ENCODE peak calls at places on chromosome 12, in five cellular contexts. One of them, this sample, is unnamed.

GRCh38 chr12:100926669-100927248 is 132.2 kb downstream of the ANO4 start:
- DNase-seq in left ventricle myocardium inferior: no peak
- DNase-seq in lower leg skin: no peak
- DNase-seq in stomach: no peak
- DNase-seq in osteocyte: no peak
- DNase-seq in this sample: no peak

GRCh38 chr12:128969480-128970055 is 116.3 kb downstream of the GLT1D1 start:
- DNase-seq in left ventricle myocardium inferior: no peak
- DNase-seq in osteocyte: no peak
- DNase-seq in lower leg skin: no peak
- DNase-seq in stomach: peak
- DNase-seq in this sample: no peak

GRCh38 chr12:128486951-128487350 is 220.0 kb downstream of the TMEM132C start:
- DNase-seq in osteocyte: no peak
- DNase-seq in lower leg skin: peak
- DNase-seq in left ventricle myocardium inferior: no peak
- DNase-seq in stomach: no peak
- DNase-seq in this sample: no peak

GRCh38 chr12:32454866-32455265 is 55.5 kb downstream of the FGD4 start:
- DNase-seq in left ventricle myocardium inferior: no peak
- DNase-seq in osteocyte: no peak
- DNase-seq in stomach: no peak
- DNase-seq in lower leg skin: no peak
- DNase-seq in this sample: no peak

GRCh38 chr12:68119724-68120211 is 39.8 kb downstream of the IFNG start:
- DNase-seq in osteocyte: no peak
- DNase-seq in stomach: no peak
- DNase-seq in lower leg skin: no peak
- DNase-seq in left ventricle myocardium inferior: no peak
- DNase-seq in this sample: no peak

GRCh38 chr12:77324763-77325468 is 259.5 kb upstream of the E2F7 start:
- DNase-seq in left ventricle myocardium inferior: peak
- DNase-seq in lower leg skin: peak
- DNase-seq in stomach: peak
- DNase-seq in osteocyte: peak
- DNase-seq in this sample: peak

GRCh38 chr12:90045559-90045958 is 336.9 kb upstream of the ATP2B1 start:
- DNase-seq in stomach: no peak
- DNase-seq in left ventricle myocardium inferior: no peak
- DNase-seq in lower leg skin: no peak
- DNase-seq in osteocyte: no peak
- DNase-seq in this sample: no peak

GRCh38 chr12:68804654-68805591 is 3.1 kb upstream of the MDM2 start:
- DNase-seq in osteocyte: peak
- DNase-seq in stomach: no peak
- DNase-seq in left ventricle myocardium inferior: no peak
- DNase-seq in lower leg skin: peak
- DNase-seq in this sample: no peak

GRCh38 chr12:104669851-104670337 is 213.1 kb downstream of the CHST11 start:
- DNase-seq in lower leg skin: no peak
- DNase-seq in osteocyte: no peak
- DNase-seq in stomach: peak
- DNase-seq in left ventricle myocardium inferior: peak
- DNase-seq in this sample: no peak

GRCh38 chr12:83092101-83092500 is 405.4 kb downstream of the TMTC2 start:
- DNase-seq in osteocyte: no peak
- DNase-seq in lower leg skin: no peak
- DNase-seq in left ventricle myocardium inferior: no peak
- DNase-seq in stomach: no peak
- DNase-seq in this sample: no peak

GRCh38 chr12:119432935-119433334 is 98.4 kb downstream of the CCDC60 start:
- DNase-seq in stomach: no peak
- DNase-seq in left ventricle myocardium inferior: no peak
- DNase-seq in lower leg skin: no peak
- DNase-seq in osteocyte: no peak
- DNase-seq in this sample: no peak

GRCh38 chr12:57852620-57853509 is 6.3 kb upstream of the CTDSP2 start:
- DNase-seq in lower leg skin: no peak
- DNase-seq in left ventricle myocardium inferior: peak
- DNase-seq in osteocyte: no peak
- DNase-seq in stomach: no peak
- DNase-seq in this sample: no peak

GRCh38 chr12:12088147-12088546 is 17.4 kb downstream of the BCL2L14 start:
- DNase-seq in osteocyte: peak
- DNase-seq in left ventricle myocardium inferior: no peak
- DNase-seq in lower leg skin: no peak
- DNase-seq in stomach: no peak
- DNase-seq in this sample: no peak

GRCh38 chr12:30806989-30807694 is 52.4 kb upstream of the CAPRIN2 start:
- DNase-seq in osteocyte: no peak
- DNase-seq in left ventricle myocardium inferior: no peak
- DNase-seq in stomach: peak
- DNase-seq in lower leg skin: no peak
- DNase-seq in this sample: no peak

GRCh38 chr12:63882844-63883243 is 38.3 kb downstream of the SRGAP1 start:
- DNase-seq in stomach: no peak
- DNase-seq in lower leg skin: no peak
- DNase-seq in left ventricle myocardium inferior: peak
- DNase-seq in osteocyte: no peak
- DNase-seq in this sample: no peak

GRCh38 chr12:75954076-75954475 is 77.5 kb downstream of the PHLDA1 start:
- DNase-seq in lower leg skin: no peak
- DNase-seq in osteocyte: no peak
- DNase-seq in left ventricle myocardium inferior: no peak
- DNase-seq in stomach: no peak
- DNase-seq in this sample: peak

GRCh38 chr12:76784600-76785051 is 20.7 kb downstream of the ZDHHC17 start:
- DNase-seq in left ventricle myocardium inferior: no peak
- DNase-seq in lower leg skin: no peak
- DNase-seq in osteocyte: no peak
- DNase-seq in stomach: no peak
- DNase-seq in this sample: peak

GRCh38 chr12:82833461-82833860 is 146.8 kb downstream of the TMTC2 start:
- DNase-seq in osteocyte: no peak
- DNase-seq in left ventricle myocardium inferior: no peak
- DNase-seq in stomach: no peak
- DNase-seq in lower leg skin: no peak
- DNase-seq in this sample: no peak

GRCh38 chr12:54017027-54017788 is 8.4 kb downstream of the HOXC8 start:
- DNase-seq in lower leg skin: no peak
- DNase-seq in left ventricle myocardium inferior: no peak
- DNase-seq in osteocyte: no peak
- DNase-seq in stomach: no peak
- DNase-seq in this sample: no peak

GRCh38 chr12:122090759-122091535 is 12.4 kb downstream of the MLXIP start:
- DNase-seq in left ventricle myocardium inferior: no peak
- DNase-seq in stomach: no peak
- DNase-seq in osteocyte: no peak
- DNase-seq in lower leg skin: no peak
- DNase-seq in this sample: peak

DNA sequence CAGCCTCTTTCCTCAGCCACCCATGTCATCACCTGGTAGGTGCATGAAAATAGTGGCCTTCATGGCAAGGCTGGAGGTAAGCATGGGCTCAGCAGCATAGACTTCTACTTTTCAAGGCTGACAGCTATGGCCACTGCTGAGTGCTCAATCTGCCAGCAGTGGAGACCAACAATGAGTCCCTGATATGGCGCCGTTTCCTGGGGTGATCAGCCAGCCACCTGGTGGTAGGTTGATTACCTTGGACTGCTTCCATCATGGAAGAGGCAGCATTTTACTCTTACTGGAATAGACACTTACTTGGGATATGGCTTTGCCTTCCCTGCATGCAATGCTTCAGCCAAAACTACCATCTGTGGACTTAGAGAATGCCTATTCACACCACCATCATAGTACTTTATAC is 39.5 kb upstream of the USP44 start:
- DNase-seq in left ventricle myocardium inferior: no peak
- DNase-seq in osteocyte: no peak
- DNase-seq in stomach: no peak
- DNase-seq in lower leg skin: no peak
- DNase-seq in this sample: no peak
- TF ChIP-seq CTCF in left ventricle myocardium inferior: no peak
- TF ChIP-seq CTCF in osteocyte: no peak
- TF ChIP-seq CTCF in stomach: no peak
- TF ChIP-seq CTCF in lower leg skin: no peak
- TF ChIP-seq CTCF in this sample: no peak

GRCh38 chr12:130799051-130799450 is 40.0 kb downstream of the STX2 start:
- DNase-seq in left ventricle myocardium inferior: no peak
- DNase-seq in osteocyte: no peak
- DNase-seq in lower leg skin: no peak
- DNase-seq in stomach: no peak
- DNase-seq in this sample: no peak

GRCh38 chr12:130792926-130793849 is 45.9 kb downstream of the STX2 start:
- DNase-seq in lower leg skin: no peak
- DNase-seq in stomach: no peak
- DNase-seq in left ventricle myocardium inferior: no peak
- DNase-seq in osteocyte: no peak
- DNase-seq in this sample: no peak

GRCh38 chr12:130800312-130800711 is 38.7 kb downstream of the STX2 start:
- DNase-seq in lower leg skin: no peak
- DNase-seq in stomach: no peak
- DNase-seq in osteocyte: no peak
- DNase-seq in left ventricle myocardium inferior: no peak
- DNase-seq in this sample: no peak

GRCh38 chr12:130795906-130796305 is 43.1 kb downstream of the STX2 start:
- DNase-seq in lower leg skin: no peak
- DNase-seq in left ventricle myocardium inferior: no peak
- DNase-seq in stomach: no peak
- DNase-seq in osteocyte: no peak
- DNase-seq in this sample: no peak

DNA sequence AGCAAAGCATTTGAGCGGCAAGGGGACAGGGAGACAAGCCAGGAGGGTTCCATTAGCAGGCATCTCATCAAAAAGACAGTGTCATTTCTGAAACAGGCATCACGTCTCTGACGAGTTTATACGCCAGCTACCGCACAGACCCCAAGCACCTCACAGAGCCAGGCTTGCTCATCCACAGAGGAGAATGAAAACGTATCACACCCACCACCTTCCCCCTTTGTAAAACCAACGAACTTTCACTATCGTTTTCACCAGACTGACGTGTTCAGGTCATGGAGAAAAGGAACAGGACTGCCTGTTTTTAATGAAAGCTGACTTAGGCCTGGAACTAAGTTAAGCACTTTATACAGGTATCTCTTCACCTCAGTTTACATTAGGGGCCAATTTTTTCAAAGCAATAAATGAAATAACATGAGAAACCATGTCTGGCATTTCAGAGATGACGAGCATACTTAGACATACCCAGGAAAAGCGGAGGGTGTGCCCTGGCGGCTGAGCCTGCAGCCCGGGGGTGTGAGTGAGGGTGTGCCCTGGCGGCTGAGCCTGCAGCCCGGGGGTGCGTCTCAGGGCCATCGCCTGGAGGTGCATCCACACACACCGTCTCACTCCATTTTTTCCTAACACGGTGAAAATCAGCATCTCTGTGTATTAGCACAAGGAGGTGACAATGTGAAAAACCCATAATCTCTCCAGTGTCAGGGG is 41.9 kb downstream of the STX2 start:
- DNase-seq in lower leg skin: no peak
- DNase-seq in stomach: no peak
- DNase-seq in left ventricle myocardium inferior: no peak
- DNase-seq in osteocyte: no peak
- DNase-seq in this sample: no peak
- TF ChIP-seq CTCF in lower leg skin: no peak
- TF ChIP-seq CTCF in stomach: no peak
- TF ChIP-seq CTCF in left ventricle myocardium inferior: no peak
- TF ChIP-seq CTCF in osteocyte: no peak
- TF ChIP-seq CTCF in this sample: no peak

GRCh38 chr12:49553512-49554088 is 14.3 kb downstream of the MCRS1 start:
- DNase-seq in lower leg skin: no peak
- DNase-seq in stomach: no peak
- DNase-seq in osteocyte: no peak
- DNase-seq in left ventricle myocardium inferior: no peak
- DNase-seq in this sample: no peak
- TF ChIP-seq CTCF in lower leg skin: no peak
- TF ChIP-seq CTCF in stomach: no peak
- TF ChIP-seq CTCF in osteocyte: peak
- TF ChIP-seq CTCF in left ventricle myocardium inferior: peak
- TF ChIP-seq CTCF in this sample: peak

GRCh38 chr12:101939856-101940265 is 62.5 kb downstream of the DRAM1 start:
- DNase-seq in osteocyte: no peak
- DNase-seq in left ventricle myocardium inferior: no peak
- DNase-seq in lower leg skin: no peak
- DNase-seq in stomach: peak
- DNase-seq in this sample: peak
- TF ChIP-seq CTCF in osteocyte: peak
- TF ChIP-seq CTCF in left ventricle myocardium inferior: peak
- TF ChIP-seq CTCF in lower leg skin: no peak
- TF ChIP-seq CTCF in stomach: no peak
- TF ChIP-seq CTCF in this sample: peak

GRCh38 chr12:59446156-59446555 is 149.7 kb upstream of the SLC16A7 start:
- DNase-seq in osteocyte: no peak
- DNase-seq in lower leg skin: no peak
- DNase-seq in left ventricle myocardium inferior: no peak
- DNase-seq in stomach: no peak
- DNase-seq in this sample: no peak

GRCh38 chr12:59444932-59445331 is 150.9 kb upstream of the SLC16A7 start:
- DNase-seq in stomach: no peak
- DNase-seq in osteocyte: no peak
- DNase-seq in lower leg skin: no peak
- DNase-seq in left ventricle myocardium inferior: no peak
- DNase-seq in this sample: no peak
- TF ChIP-seq CTCF in stomach: no peak
- TF ChIP-seq CTCF in osteocyte: peak
- TF ChIP-seq CTCF in lower leg skin: no peak
- TF ChIP-seq CTCF in left ventricle myocardium inferior: peak
- TF ChIP-seq CTCF in this sample: peak

DNA sequence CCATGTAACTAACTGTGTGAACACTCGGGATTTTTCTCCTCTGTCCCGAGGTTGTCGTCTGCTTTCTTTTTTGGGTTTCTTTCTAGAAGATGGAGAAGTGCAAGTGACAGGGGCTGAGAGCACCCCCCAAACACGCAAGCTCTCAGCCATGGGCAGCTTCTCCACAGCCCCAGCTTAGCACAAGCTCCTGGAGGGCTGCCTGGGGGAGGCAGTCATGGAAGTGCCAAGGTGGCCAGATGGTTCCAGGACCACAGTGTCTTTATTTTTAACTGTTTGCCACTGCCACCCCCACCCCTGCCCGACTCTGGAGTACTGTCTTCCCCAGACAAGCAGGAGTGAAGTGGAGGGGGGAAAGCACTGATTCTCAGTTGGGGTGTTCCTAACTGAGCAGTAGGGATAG is 58.2 kb downstream of the ST8SIA1 start:
- DNase-seq in stomach: no peak
- DNase-seq in osteocyte: no peak
- DNase-seq in left ventricle myocardium inferior: no peak
- DNase-seq in lower leg skin: no peak
- DNase-seq in this sample: no peak
- TF ChIP-seq CTCF in stomach: no peak
- TF ChIP-seq CTCF in osteocyte: no peak
- TF ChIP-seq CTCF in left ventricle myocardium inferior: no peak
- TF ChIP-seq CTCF in lower leg skin: no peak
- TF ChIP-seq CTCF in this sample: no peak

GRCh38 chr12:125683748-125684381 is 618.6 kb downstream of the AACS start:
- DNase-seq in stomach: peak
- DNase-seq in left ventricle myocardium inferior: no peak
- DNase-seq in lower leg skin: no peak
- DNase-seq in osteocyte: peak
- DNase-seq in this sample: no peak
- TF ChIP-seq CTCF in stomach: no peak
- TF ChIP-seq CTCF in left ventricle myocardium inferior: peak
- TF ChIP-seq CTCF in lower leg skin: no peak
- TF ChIP-seq CTCF in osteocyte: peak
- TF ChIP-seq CTCF in this sample: no peak

GRCh38 chr12:19833775-19834501 is 394.6 kb downstream of the AEBP2 start:
- DNase-seq in left ventricle myocardium inferior: no peak
- DNase-seq in stomach: no peak
- DNase-seq in osteocyte: no peak
- DNase-seq in lower leg skin: no peak
- DNase-seq in this sample: no peak
- TF ChIP-seq CTCF in left ventricle myocardium inferior: no peak
- TF ChIP-seq CTCF in stomach: no peak
- TF ChIP-seq CTCF in osteocyte: no peak
- TF ChIP-seq CTCF in lower leg skin: no peak
- TF ChIP-seq CTCF in this sample: no peak